ENCODE peak calls at places on chromosomes 3 and 15, in four cellular contexts. K is H1, Q is K562, I is GM12878. R is an unnamed sample.

GRCh38 chr15:41936649-41937567 is 35.4 kb downstream of the EHD4 start:
- DNase-seq in K (no peak), Q (no peak), I (no peak), R (no peak)

GRCh38 chr3:123084192-123084591 is 17.4 kb downstream of the PDIA5 start:
- DNase-seq in K (no peak), Q (no peak), I (no peak), R (no peak)

GRCh38 chr3:161413127-161413854 is 42.0 kb upstream of the SPTSSB start:
- DNase-seq in K (no peak), Q (no peak), I (no peak), R (no peak)

GRCh38 chr3:63851287-63851686 is 12.3 kb downstream of the THOC7 start:
- DNase-seq in K (no peak), Q (no peak), I (no peak), R (no peak)

GRCh38 chr15:44101944-44102343 is 93.1 kb downstream of the FRMD5 start:
- DNase-seq in K (no peak), Q (no peak), I (no peak), R (no peak)

GRCh38 chr3:196149375-196149774 is 61.8 kb downstream of the ZDHHC19 start:
- DNase-seq in K (no peak), Q (no peak), I (no peak), R (no peak)

GRCh38 chr3:54969652-54970051 is 41.8 kb upstream of the LRTM1 start:
- DNase-seq in K (no peak), Q (no peak), I (no peak), R (no peak)

GRCh38 chr3:66500575-66501482 is at the start of gene LRIG1:
- DNase-seq in K (peak), Q (peak), I (peak), R (peak)

GRCh38 chr3:176661432-176661964 is 535.8 kb downstream of the TBL1XR1 start:
- DNase-seq in K (no peak), Q (peak), I (no peak), R (no peak)

DNA sequence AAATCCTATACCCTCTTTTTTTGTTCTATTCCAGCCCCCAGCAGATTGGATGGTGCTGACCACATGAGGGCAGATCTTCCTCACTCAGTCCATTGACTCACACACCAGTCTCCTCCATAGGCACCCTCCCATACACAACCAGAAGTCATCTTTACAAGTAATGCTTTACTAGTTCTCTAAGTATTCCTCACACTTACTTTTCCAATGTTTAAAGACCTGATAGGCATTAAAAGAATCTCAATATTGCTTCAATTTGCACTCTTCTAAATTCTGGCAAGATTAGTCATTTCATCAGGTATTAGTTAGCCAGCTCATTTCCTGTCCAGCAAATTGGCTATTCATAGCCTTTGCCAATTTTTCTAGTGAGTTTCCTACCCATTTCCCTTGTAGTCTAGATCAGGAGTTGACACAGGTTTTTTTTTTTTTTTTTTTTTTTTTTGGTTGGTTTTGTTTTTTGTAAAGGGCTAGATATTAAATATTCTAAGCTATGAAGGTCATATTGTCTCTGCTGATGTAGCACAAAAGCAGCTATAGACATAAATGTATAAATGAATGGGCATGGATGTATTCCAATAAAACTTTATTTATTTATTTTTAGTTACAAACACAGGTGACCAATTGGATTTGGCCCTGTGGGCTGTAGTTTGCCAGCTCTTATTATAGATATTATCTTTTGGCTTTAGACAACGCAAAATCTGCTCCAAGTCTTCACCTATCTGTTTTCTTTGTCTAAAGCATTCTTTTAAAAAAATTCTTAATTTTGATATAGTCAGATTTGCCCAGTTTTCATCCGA is 76.1 kb downstream of the ABHD5 start:
- DNase-seq in K (no peak), Q (no peak), I (no peak), R (no peak)
- TF ChIP-seq MAX in K (no peak), Q (no peak), I (no peak), R (no peak)

DNA sequence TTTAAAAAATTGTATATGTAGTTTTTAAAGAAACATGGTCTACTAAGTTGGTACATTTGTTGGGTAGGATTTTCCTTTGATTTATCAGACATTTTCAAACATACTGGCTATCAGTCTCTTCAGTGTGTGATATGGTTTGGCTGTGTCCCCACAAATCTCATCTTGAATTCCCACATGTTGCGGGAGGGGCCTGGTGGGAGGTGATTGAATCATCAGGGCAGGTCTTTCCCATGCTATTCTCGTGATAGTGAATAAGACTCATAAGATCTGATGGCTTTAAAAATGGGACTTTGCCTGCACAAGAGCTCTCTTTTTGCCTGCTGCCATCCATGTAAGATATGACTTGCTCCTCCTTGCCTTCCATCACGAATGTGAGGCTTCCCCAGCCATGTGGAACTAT is 121.9 kb downstream of the ABI3BP start:
- DNase-seq in K (no peak), Q (no peak), I (no peak), R (no peak)
- TF ChIP-seq NRF1 in K (no peak), Q (no peak), I (no peak), R (no peak)

DNA sequence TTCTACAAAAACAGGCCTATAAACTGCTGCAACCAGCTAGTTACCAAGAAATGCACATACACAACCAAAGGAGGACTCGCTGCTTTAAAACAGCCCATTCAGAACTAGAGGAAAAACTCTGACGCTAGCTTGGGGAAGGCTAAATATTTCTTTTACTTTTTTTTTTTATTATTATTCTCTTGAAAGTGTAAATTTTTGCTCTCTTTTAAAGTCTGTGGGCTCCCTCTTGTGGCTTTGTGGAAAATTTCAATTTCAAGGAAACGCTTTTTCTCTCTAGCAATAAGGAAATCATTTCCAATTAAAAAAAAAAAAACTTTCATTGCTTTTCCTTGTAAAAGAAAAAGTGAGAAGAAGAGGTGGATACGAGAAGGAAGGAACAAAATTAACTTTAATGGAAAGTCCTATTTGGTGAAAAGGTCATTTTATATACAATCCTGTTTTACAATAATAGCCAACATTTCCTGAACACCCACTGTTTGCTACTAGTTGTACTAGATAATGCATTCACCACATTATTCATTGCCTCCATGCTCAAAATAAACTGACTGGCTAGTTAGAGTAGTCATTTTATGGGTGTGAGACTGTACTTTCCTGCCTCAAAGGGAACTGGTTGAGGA is 51.2 kb upstream of the SAMMSON start:
- DNase-seq in K (no peak), Q (peak), I (no peak), R (peak)
- TF ChIP-seq MAX in K (no peak), Q (no peak), I (no peak), R (no peak)

GRCh38 chr15:70781236-70781635 is 17.9 kb upstream of the UACA start:
- DNase-seq in K (no peak), Q (no peak), I (no peak), R (no peak)

GRCh38 chr15:70775160-70775559 is 11.8 kb upstream of the UACA start:
- DNase-seq in K (no peak), Q (no peak), I (no peak), R (no peak)

GRCh38 chr15:70772402-70772801 is 9.0 kb upstream of the UACA start:
- DNase-seq in K (no peak), Q (no peak), I (no peak), R (no peak)

GRCh38 chr15:70778258-70779076 is 15.1 kb upstream of the UACA start:
- DNase-seq in K (no peak), Q (no peak), I (no peak), R (no peak)

DNA sequence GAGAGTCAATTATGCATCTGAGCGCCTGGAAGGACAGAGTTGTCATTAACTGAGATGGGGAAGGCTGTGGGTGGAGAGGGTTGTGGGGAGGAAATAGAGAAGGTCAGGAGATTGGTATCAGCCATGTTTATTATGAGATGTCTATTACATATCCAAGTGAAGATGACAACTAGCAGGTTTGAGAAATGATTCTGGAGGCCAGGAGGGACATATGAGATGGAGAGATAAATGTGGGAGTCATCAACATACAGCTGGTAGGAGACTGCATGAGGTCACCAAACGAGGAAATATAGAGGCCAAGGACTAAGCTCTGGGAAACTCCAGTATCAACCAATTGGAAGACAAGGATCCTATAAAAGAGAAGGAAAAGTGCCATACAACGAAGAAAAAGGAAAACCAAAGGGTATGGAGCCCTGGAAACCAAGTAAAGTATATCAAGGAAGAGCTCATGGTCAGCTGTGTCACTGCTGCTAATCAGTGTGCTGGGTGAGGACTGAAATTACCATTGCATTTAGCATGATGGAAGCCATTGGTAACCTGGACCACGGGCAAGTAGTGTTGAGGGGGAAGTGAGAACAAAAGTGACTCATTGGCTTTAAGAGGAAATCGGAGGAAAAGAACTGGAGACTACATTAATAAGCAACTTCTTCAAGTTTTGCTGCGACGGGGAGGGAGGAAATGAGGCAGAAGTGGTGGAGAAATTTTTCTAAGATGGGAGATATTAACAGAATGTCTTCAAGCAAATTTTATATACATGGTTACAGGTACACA is 14.0 kb upstream of the UACA start:
- DNase-seq in K (peak), Q (no peak), I (no peak), R (no peak)
- TF ChIP-seq NRF1 in K (no peak), Q (no peak), I (no peak), R (no peak)

GRCh38 chr3:25493786-25494185 is 65.7 kb downstream of the RARB start:
- DNase-seq in K (no peak), Q (no peak), I (no peak), R (no peak)

GRCh38 chr3:25486932-25487331 is 58.9 kb downstream of the RARB start:
- DNase-seq in K (no peak), Q (no peak), I (no peak), R (no peak)

GRCh38 chr3:25493246-25493645 is 65.2 kb downstream of the RARB start:
- DNase-seq in K (no peak), Q (no peak), I (no peak), R (no peak)

GRCh38 chr3:25485673-25486072 is 57.6 kb downstream of the RARB start:
- DNase-seq in K (no peak), Q (no peak), I (no peak), R (peak)

GRCh38 chr3:25489858-25490591 is 62.0 kb downstream of the RARB start:
- DNase-seq in K (no peak), Q (no peak), I (no peak), R (no peak)
- TF ChIP-seq MAX in K (no peak), Q (no peak), I (no peak), R (no peak)

DNA sequence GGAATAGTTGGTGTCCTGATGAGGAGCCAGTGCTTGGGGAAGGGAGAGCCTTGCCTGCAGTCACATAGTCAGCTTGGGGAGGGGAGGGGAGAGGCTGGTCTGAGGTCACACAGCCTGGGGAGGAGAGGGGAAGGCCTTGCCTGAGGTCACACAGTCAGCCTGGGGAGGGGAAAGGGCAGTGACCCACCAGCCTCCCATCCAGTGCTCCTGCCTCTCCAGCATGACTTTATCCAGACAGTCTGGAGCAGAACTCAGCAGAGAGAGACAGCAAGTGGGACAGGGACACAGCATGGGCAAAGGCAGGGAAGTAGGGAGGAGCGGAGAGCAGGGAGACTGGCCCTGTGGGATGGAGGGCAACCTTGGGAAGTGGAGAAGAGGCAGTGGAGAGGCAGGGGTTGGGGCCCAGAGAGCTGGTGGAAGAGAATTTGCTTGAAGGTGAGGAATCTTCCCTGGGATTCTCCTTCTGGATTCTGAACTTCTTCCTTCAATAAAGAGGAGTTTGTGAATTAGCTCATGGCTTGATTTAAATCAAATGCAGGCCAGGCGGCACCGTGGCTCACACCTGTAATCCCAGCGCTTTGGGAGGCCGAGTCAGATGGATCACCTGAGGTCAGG is 64.5 kb downstream of the CORO2B start:
- DNase-seq in K (no peak), Q (no peak), I (no peak), R (no peak)
- TF ChIP-seq NRF1 in K (no peak), Q (no peak), I (no peak), R (no peak)

DNA sequence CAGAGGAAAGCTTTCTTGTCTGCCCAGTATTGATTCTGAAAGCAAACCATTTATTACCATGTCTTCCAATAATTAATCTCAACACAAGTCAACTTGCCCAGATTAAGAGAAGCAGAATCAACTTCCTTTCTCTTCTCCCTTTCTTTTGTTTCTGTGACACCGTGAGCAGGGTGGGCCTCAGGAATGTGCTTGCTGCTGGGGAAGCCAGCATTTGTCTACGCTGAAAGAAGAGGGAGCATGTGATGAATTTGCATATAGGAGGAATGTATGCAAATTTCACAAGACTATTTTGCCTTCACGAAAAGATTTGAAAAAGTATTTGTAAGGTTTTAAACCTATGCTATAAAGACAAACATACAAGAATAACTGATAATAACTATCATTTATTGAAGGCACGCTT is 368.7 kb upstream of the ROPN1 start:
- DNase-seq in K (no peak), Q (no peak), I (no peak), R (no peak)
- TF ChIP-seq MAX in K (peak), Q (no peak), I (no peak), R (no peak)

DNA sequence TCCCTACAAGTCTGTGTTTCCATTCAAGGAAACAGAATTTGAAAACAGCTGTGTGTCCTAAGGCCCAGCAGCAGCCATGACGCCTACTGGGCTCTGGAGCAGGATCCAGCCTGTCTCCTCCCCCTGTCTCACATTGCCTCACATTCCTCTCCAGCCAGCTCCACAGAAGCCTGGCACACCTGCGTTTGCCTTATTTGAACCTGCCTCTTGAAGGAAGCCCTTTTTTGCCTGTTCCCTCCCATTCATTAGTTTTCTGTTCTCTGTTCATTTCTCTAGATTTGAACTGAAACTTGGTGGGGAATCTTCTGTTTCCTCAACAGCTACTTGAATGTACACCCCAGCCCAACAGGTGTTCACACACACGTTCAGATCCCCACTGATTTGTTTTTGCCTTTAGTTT is 890.5 kb downstream of the TUSC7 start:
- DNase-seq in K (no peak), Q (no peak), I (no peak), R (no peak)
- TF ChIP-seq NRF1 in K (no peak), Q (no peak), I (no peak), R (no peak)

GRCh38 chr3:139202226-139202958 is 141.4 kb upstream of the MRPS22 start:
- DNase-seq in K (peak), Q (peak), I (no peak), R (peak)
- TF ChIP-seq MAX in K (no peak), Q (peak), I (no peak), R (no peak)